ENCODE peak calls at places on chromosomes 7 and 10, in five cellular contexts. Y, J, P, R and S are unnamed samples.

GRCh38 chr10:103476046-103476768 is 2.8 kb downstream of the CALHM3 start:
- DNase-seq in Y (no peak), P (no peak), J (peak), R (no peak), S (peak)

GRCh38 chr7:28955723-28956607 is 2.2 kb downstream of the TRIL start:
- DNase-seq in J (peak), Y (peak), P (peak), R (peak), S (peak)

GRCh38 chr10:89813546-89813945 is 112.2 kb downstream of the KIF20B start:
- DNase-seq in Y (no peak), J (no peak), R (no peak), P (no peak), S (no peak)

GRCh38 chr10:44517635-44518034 is 132.7 kb upstream of the CXCL12 start:
- DNase-seq in P (no peak), R (no peak), Y (no peak), J (peak), S (peak)

GRCh38 chr10:119250641-119251314 is 43.4 kb downstream of the GRK5 start:
- DNase-seq in R (peak), P (peak), J (no peak), Y (peak), S (no peak)

GRCh38 chr7:95766086-95766485 is 6.3 kb upstream of the DYNC1I1 start:
- DNase-seq in J (no peak), P (no peak), Y (no peak), R (no peak), S (no peak)

GRCh38 chr7:66747385-66748126 is 7.0 kb downstream of the RABGEF1 start:
- DNase-seq in Y (peak), P (no peak), R (no peak), J (no peak), S (no peak)

GRCh38 chr7:55078465-55079372 is 59.9 kb downstream of the EGFR start:
- DNase-seq in J (no peak), P (no peak), Y (no peak), R (no peak), S (peak)

GRCh38 chr7:46486264-46487206 is 565.5 kb upstream of the IGFBP3 start:
- DNase-seq in Y (peak), R (peak), J (no peak), P (peak), S (no peak)

GRCh38 chr7:32893225-32893560 is 1.6 kb upstream of the KBTBD2 start:
- DNase-seq in P (no peak), Y (peak), R (no peak), J (no peak), S (no peak)

GRCh38 chr7:13057462-13058200 is 370.2 kb downstream of the ARL4A start:
- DNase-seq in P (peak), R (peak), J (no peak), Y (no peak), S (no peak)

GRCh38 chr10:51999089-51999488 is 299.7 kb upstream of the CSTF2T start:
- DNase-seq in Y (no peak), P (no peak), R (no peak), J (peak), S (no peak)

GRCh38 chr7:3063016-3063753 is 19.5 kb upstream of the CARD11 start:
- DNase-seq in J (no peak), P (no peak), R (no peak), Y (no peak), S (no peak)

GRCh38 chr10:34593955-34594354 is 221.1 kb downstream of the PARD3 start:
- DNase-seq in Y (no peak), R (no peak), J (no peak), P (no peak), S (no peak)

GRCh38 chr7:86939197-86939814 is 120.1 kb downstream of the ELAPOR2 start:
- DNase-seq in R (peak), J (peak), P (peak), Y (peak), S (peak)

GRCh38 chr7:158270856-158271413 is 316.7 kb downstream of the PTPRN2 start:
- DNase-seq in P (no peak), Y (no peak), R (no peak), J (no peak), S (no peak)

GRCh38 chr10:129754211-129755050 is 209.6 kb downstream of the EBF3 start:
- DNase-seq in Y (no peak), J (no peak), P (no peak), R (no peak), S (peak)
- H3K27ac ChIP-seq in Y (no peak), J (no peak), P (no peak), R (no peak), S (no peak)

GRCh38 chr10:132162021-132162531 is 24.7 kb upstream of the DPYSL4 start:
- DNase-seq in J (no peak), Y (no peak), P (no peak), R (no peak), S (no peak)

GRCh38 chr10:132164801-132165278 is 21.9 kb upstream of the DPYSL4 start:
- DNase-seq in R (no peak), Y (no peak), J (no peak), P (no peak), S (peak)

GRCh38 chr10:132163826-132164515 is 22.8 kb upstream of the DPYSL4 start:
- DNase-seq in P (no peak), J (no peak), Y (no peak), R (no peak), S (no peak)

GRCh38 chr10:132163278-132163765 is 23.4 kb upstream of the DPYSL4 start:
- DNase-seq in R (no peak), Y (no peak), P (no peak), J (peak), S (peak)

GRCh38 chr10:132162590-132163277 is 24.0 kb upstream of the DPYSL4 start:
- DNase-seq in P (no peak), R (no peak), Y (no peak), J (no peak), S (no peak)
- H3K9ac ChIP-seq in P (no peak), R (no peak), Y (no peak), J (no peak), S (no peak)

GRCh38 chr7:69430502-69431145 is 167.7 kb upstream of the AUTS2 start:
- DNase-seq in P (no peak), Y (no peak), R (no peak), J (no peak), S (peak)
- H3K4me3 ChIP-seq in P (no peak), Y (no peak), R (no peak), J (no peak), S (no peak)

GRCh38 chr7:143391462-143392404 is 10.6 kb downstream of the ZYX start:
- DNase-seq in Y (peak), J (no peak), P (peak), R (peak), S (peak)

GRCh38 chr7:143393267-143394041 is 12.3 kb downstream of the ZYX start:
- DNase-seq in J (no peak), R (no peak), Y (peak), P (no peak), S (peak)

GRCh38 chr7:143394068-143394467 is 12.9 kb downstream of the ZYX start:
- DNase-seq in P (no peak), Y (no peak), R (no peak), J (no peak), S (peak)

GRCh38 chr7:143394777-143395176 is 13.6 kb downstream of the ZYX start:
- DNase-seq in P (no peak), Y (no peak), J (no peak), R (no peak), S (no peak)

DNA sequence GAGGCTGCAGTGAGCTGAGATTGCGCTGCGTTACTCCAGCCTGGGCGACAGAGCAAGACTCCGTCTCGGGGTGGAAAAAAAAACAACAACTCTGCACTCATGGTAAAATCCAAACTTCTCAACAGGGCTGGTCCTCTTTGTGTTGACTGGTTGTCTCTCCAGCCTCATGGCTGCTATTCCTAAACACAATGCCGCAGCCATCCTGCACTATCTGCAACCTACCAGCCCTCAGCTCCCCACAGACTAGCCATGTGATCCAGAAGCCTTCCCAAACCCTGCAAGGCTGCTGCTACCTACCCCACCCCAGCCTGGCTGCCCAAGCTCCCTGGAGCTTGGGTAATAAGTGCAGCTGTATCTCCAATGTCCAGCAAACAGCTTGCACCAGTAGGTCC is 11.7 kb downstream of the ZYX start:
- DNase-seq in Y (no peak), P (no peak), J (no peak), R (no peak), S (peak)
- H3K27ac ChIP-seq in Y (no peak), P (no peak), J (peak), R (no peak), S (no peak)

GRCh38 chr10:101016814-101017213 is 14.1 kb downstream of the PDZD7 start:
- DNase-seq in Y (no peak), P (no peak), R (no peak), J (no peak), S (no peak)
- H3K9ac ChIP-seq in Y (no peak), P (no peak), R (no peak), J (no peak), S (no peak)

GRCh38 chr10:127905623-127906261 is 1.2 kb upstream of the PTPRE start:
- DNase-seq in Y (no peak), R (no peak), J (no peak), P (no peak), S (peak)

GRCh38 chr10:127904931-127905622 is 1.8 kb upstream of the PTPRE start:
- DNase-seq in P (no peak), J (no peak), R (no peak), Y (no peak), S (peak)

GRCh38 chr10:127908106-127908957 is 1.4 kb downstream of the PTPRE start:
- DNase-seq in Y (peak), R (peak), J (no peak), P (peak), S (peak)

GRCh38 chr10:127907411-127908105 is 655 bp downstream of the PTPRE start:
- DNase-seq in P (peak), R (peak), J (peak), Y (peak), S (peak)

DNA sequence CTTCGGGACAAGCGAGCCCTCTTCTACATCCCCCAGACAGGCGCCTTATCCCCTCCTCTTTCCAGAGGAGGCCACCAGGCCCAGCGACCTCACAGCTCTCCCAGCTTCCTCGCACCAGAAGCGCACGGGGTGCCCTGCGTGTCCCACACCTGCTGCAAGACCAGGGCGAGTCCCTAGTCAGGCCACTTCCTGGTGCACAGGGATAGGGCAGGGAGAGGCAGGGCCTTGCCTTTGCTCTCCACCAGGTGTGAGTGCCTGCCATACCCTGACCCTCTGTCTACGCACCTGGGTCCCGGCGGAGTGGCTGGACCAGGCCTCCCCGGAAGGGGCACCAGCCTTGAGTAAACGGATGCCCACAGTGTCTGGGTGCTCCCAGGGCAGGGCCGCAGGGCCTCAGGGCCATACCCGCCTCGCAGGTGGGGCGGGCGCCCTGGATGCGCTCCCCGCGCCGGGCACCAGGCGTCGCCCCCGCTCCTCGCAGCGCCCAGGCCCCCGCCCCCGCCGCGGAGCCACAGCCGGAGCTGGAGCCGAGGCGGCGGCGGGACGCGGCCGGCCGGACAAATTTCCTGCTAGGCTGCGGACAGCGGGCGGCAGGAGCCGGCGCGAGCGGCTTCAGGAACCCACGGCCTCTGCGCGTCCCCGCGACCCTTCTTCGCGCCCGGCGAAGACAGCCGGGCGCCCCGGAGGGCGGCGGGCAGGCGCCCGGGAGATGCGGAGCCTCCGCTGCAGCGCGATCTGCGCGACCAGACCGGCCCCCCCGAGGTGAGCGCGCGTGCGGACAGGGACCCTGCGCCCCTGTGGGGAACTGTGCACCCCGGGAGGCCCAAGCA is at the start of gene PTPRE:
- DNase-seq in Y (peak), J (peak), R (peak), P (peak), S (peak)
- H3K4me3 ChIP-seq in Y (no peak), J (peak), R (peak), P (peak), S (peak)

GRCh38 chr10:78778446-78779338 is 290.1 kb upstream of the ZMIZ1 start:
- DNase-seq in R (no peak), J (no peak), Y (no peak), P (no peak), S (peak)
- H3K27ac ChIP-seq in R (no peak), J (no peak), Y (no peak), P (no peak), S (no peak)

GRCh38 chr7:47979832-47980181 is 392 bp upstream of the HUS1 start:
- DNase-seq in J (no peak), R (peak), Y (no peak), P (peak), S (no peak)
- H3K9ac ChIP-seq in J (no peak), R (no peak), Y (no peak), P (peak), S (no peak)

GRCh38 chr7:132580717-132581285 is 4.5 kb upstream of the PLXNA4 start:
- DNase-seq in J (peak), P (peak), R (peak), Y (peak), S (peak)
- H3K4me3 ChIP-seq in J (no peak), P (no peak), R (no peak), Y (no peak), S (no peak)

DNA sequence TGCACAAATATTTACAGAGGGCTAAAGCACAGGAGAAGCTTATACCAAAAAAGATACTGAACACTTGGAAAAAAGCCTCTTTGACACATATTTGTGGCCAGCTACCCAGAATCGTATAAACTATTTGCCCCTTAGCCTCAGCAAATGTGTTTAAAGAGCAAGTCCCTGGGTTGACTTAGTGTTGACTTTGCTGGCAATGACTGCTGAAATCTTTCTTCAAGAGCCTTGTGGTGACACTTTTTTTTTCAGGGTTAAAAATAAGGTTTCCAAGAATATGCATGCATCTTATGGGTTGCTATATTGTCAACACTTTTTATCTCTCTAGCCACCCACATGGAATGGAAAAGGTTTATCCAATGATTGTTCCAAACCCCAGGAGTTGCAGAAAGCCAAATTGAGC is 14.9 kb upstream of the PLEKHS1 start:
- DNase-seq in J (no peak), P (peak), Y (peak), R (no peak), S (no peak)
- H3K27ac ChIP-seq in J (no peak), P (no peak), Y (no peak), R (no peak), S (no peak)